ENCODE peak calls at places on chromosomes 16 and 17, in nine cellular contexts. Q is cardiac fibroblast; F is mucosa of descending colon; W is CD8-positive, alpha-beta memory T cell; Y is CD8-positive, alpha-beta T cell; J is kidney epithelial cell; Z is tibial nerve; A is cardiac muscle cell; C is ovary. O is an unnamed sample.

GRCh38 chr16:88478889-88479794 is 26.1 kb downstream of the ZFPM1 start:
- DNase-seq in Z (no peak), W (no peak), J (no peak), F (no peak), C (no peak), Q (no peak), A (peak), Y (no peak), O (no peak)

GRCh38 chr16:16150117-16150877 is 73.0 kb downstream of the ABCC6 start:
- DNase-seq in J (no peak), Z (no peak), Y (no peak), C (peak), Q (peak), F (peak), W (no peak), A (no peak), O (no peak)

GRCh38 chr17:2017274-2017941 is 7.7 kb downstream of the RTN4RL1 start:
- DNase-seq in F (no peak), Q (no peak), J (no peak), C (no peak), Y (no peak), Z (no peak), W (no peak), A (no peak), O (no peak)

GRCh38 chr17:48592592-48592991 is 987 bp downstream of the HOXB5 start:
- DNase-seq in W (no peak), Y (no peak), J (no peak), Z (no peak), Q (no peak), A (no peak), F (no peak), C (no peak), O (no peak)

GRCh38 chr17:80981062-80981902 is 10.4 kb upstream of the CHMP6 start:
- DNase-seq in C (no peak), Q (no peak), W (peak), Z (no peak), F (no peak), Y (peak), J (no peak), A (peak), O (no peak)

GRCh38 chr17:46995841-46996571 is 17.0 kb upstream of the RPRML start:
- DNase-seq in Z (no peak), Y (no peak), F (no peak), Q (peak), J (no peak), C (no peak), A (no peak), W (no peak), O (no peak)

GRCh38 chr16:59611556-59611955 is 877.4 kb upstream of the GOT2 start:
- DNase-seq in Q (no peak), C (no peak), A (no peak), Y (no peak), J (no peak), F (no peak), Z (no peak), W (no peak), O (no peak)

GRCh38 chr16:61579195-61579594 is 457.0 kb downstream of the CDH8 start:
- DNase-seq in J (no peak), W (no peak), Q (no peak), C (no peak), F (no peak), A (no peak), Z (no peak), Y (no peak), O (no peak)

GRCh38 chr17:57482657-57483056 is 226.3 kb downstream of the MSI2 start:
- DNase-seq in Y (no peak), F (no peak), W (no peak), C (no peak), J (no peak), Z (no peak), A (no peak), Q (no peak), O (no peak)

GRCh38 chr16:57299009-57299718 is 14.7 kb upstream of the PLLP start:
- DNase-seq in W (no peak), F (peak), Y (no peak), Z (no peak), A (no peak), Q (no peak), J (peak), C (no peak), O (peak)

GRCh38 chr17:72383053-72383847 is 262.4 kb downstream of the SOX9 start:
- DNase-seq in A (peak), Y (no peak), F (no peak), Z (no peak), C (no peak), W (no peak), Q (no peak), J (no peak), O (peak)

GRCh38 chr17:78390241-78391050 is 12.0 kb downstream of the PGS1 start:
- DNase-seq in C (no peak), W (no peak), F (peak), Y (no peak), A (no peak), Z (no peak), J (peak), Q (peak), O (peak)

GRCh38 chr16:22138482-22138881 is 23.8 kb upstream of the SDR42E2 start:
- DNase-seq in Q (no peak), A (no peak), Y (no peak), W (no peak), F (no peak), C (no peak), Z (no peak), J (no peak), O (no peak)

GRCh38 chr17:41147531-41148204 is 2.0 kb downstream of the KRTAP4-5 start:
- DNase-seq in C (no peak), Y (no peak), W (no peak), A (no peak), F (no peak), Q (no peak), J (no peak), Z (no peak), O (no peak)

GRCh38 chr17:81065500-81065899 is 30.5 kb downstream of the BAIAP2 start:
- DNase-seq in F (no peak), A (no peak), C (no peak), W (no peak), Z (no peak), J (no peak), Q (no peak), Y (no peak), O (no peak)

GRCh38 chr17:53722407-53722806 is 100.3 kb upstream of the KIF2B start:
- DNase-seq in J (peak), F (no peak), W (no peak), Y (no peak), A (no peak), Q (peak), C (no peak), Z (no peak), O (peak)

GRCh38 chr16:86665319-86665675 is 86.9 kb downstream of the FOXL1 start:
- DNase-seq in J (peak), F (no peak), Y (no peak), Q (peak), A (no peak), C (no peak), Z (no peak), W (no peak), O (no peak)

GRCh38 chr17:43907425-43907981 is at the start of gene MPP2:
- DNase-seq in Z (peak), F (peak), Q (peak), Y (peak), J (no peak), A (peak), W (peak), C (peak), O (peak)

GRCh38 chr16:47320546-47321315 is 140.1 kb downstream of the ITFG1 start:
- DNase-seq in Z (no peak), A (no peak), Q (no peak), Y (no peak), W (no peak), F (no peak), J (no peak), C (no peak), O (no peak)

GRCh38 chr16:82059161-82059982 is 24.3 kb downstream of the HSD17B2 start:
- DNase-seq in J (no peak), F (no peak), A (no peak), Z (no peak), Q (no peak), Y (no peak), W (no peak), C (no peak), O (no peak)

GRCh38 chr16:55817236-55817912 is 15.5 kb downstream of the CES1 start:
- DNase-seq in F (no peak), C (no peak), J (no peak), Q (no peak), W (no peak), Y (no peak), Z (no peak), A (no peak), O (peak)

GRCh38 chr17:72370819-72371218 is 250.0 kb downstream of the SOX9 start:
- DNase-seq in C (no peak), J (no peak), Q (peak), W (no peak), Z (no peak), F (no peak), Y (no peak), A (no peak), O (peak)

GRCh38 chr17:41734139-41734948 is at the start of gene HAP1:
- DNase-seq in F (no peak), A (peak), C (no peak), Z (no peak), Y (no peak), W (no peak), Q (peak), J (no peak), O (no peak)

GRCh38 chr17:81028506-81028858 is 6.5 kb upstream of the BAIAP2 start:
- DNase-seq in J (no peak), A (no peak), W (no peak), C (no peak), Q (no peak), F (no peak), Z (no peak), Y (no peak), O (no peak)

GRCh38 chr17:42107597-42108576 is 4.6 kb downstream of the DHX58 start:
- DNase-seq in C (no peak), Q (peak), W (peak), Y (peak), F (peak), Z (no peak), A (peak), J (no peak), O (no peak)

GRCh38 chr16:4936991-4937781 is at the start of gene PPL:
- DNase-seq in W (no peak), F (peak), A (peak), Z (peak), C (peak), J (no peak), Y (no peak), Q (peak), O (no peak)

GRCh38 chr16:11395008-11395948 is 50.0 kb downstream of the RMI2 start:
- DNase-seq in J (no peak), C (no peak), W (no peak), Z (no peak), Y (no peak), Q (no peak), F (no peak), A (no peak), O (no peak)

GRCh38 chr17:17783121-17783824 is 53.5 kb downstream of the SREBF1 start:
- DNase-seq in W (peak), F (peak), C (peak), Z (no peak), Q (peak), A (peak), J (no peak), Y (peak), O (no peak)

GRCh38 chr17:39194089-39194984 is 3.1 kb downstream of the CACNB1 start:
- DNase-seq in F (peak), J (no peak), C (no peak), Y (no peak), Z (no peak), W (no peak), A (peak), Q (peak), O (no peak)

GRCh38 chr17:1515640-1516402 is 591 bp downstream of the INPP5K start:
- DNase-seq in Q (peak), A (peak), Y (peak), F (peak), J (peak), W (peak), Z (no peak), C (no peak), O (peak)

GRCh38 chr17:28189667-28190066 is 129.3 kb upstream of the TMEM97 start:
- DNase-seq in Q (peak), A (no peak), C (no peak), J (no peak), Z (no peak), F (no peak), W (no peak), Y (no peak), O (no peak)

GRCh38 chr16:9901-10665 is 43.3 kb downstream of the POLR3K start:
- DNase-seq in C (peak), F (no peak), A (no peak), Z (no peak), W (no peak), Y (peak), J (no peak), Q (no peak), O (no peak)

GRCh38 chr17:10875984-10876555 is 38.2 kb upstream of the PIRT start:
- DNase-seq in Q (peak), Y (peak), F (peak), W (no peak), Z (no peak), J (no peak), C (peak), A (peak), O (peak)

GRCh38 chr16:48300391-48300856 is 53.1 kb upstream of the ABCC11 start:
- DNase-seq in W (no peak), A (no peak), F (no peak), J (no peak), C (no peak), Z (no peak), Q (peak), Y (no peak), O (no peak)

GRCh38 chr17:39401412-39402278 is at the start of gene FBXL20:
- DNase-seq in C (peak), F (peak), Z (peak), A (peak), Y (peak), Q (peak), J (peak), W (peak), O (peak)

GRCh38 chr17:72387969-72388368 is 267.1 kb downstream of the SOX9 start:
- DNase-seq in Q (no peak), Z (no peak), F (no peak), W (no peak), J (no peak), A (no peak), C (no peak), Y (no peak), O (no peak)

GRCh38 chr17:13182450-13182849 is 164.6 kb upstream of the ELAC2 start:
- DNase-seq in J (no peak), Z (no peak), F (peak), C (no peak), A (no peak), Y (no peak), Q (no peak), W (no peak), O (no peak)

GRCh38 chr16:68644715-68645493 is at the start of gene CDH3:
- DNase-seq in Q (no peak), Y (peak), J (no peak), W (peak), A (peak), Z (no peak), C (peak), F (peak), O (no peak)
- H3K4me3 ChIP-seq in Q (no peak), Y (peak), J (peak), W (no peak), A (peak), Z (peak), C (peak), F (no peak), O (peak)

GRCh38 chr16:84605339-84605848 is 12.5 kb downstream of the COTL1 start:
- DNase-seq in Q (no peak), F (no peak), Z (no peak), Y (no peak), C (no peak), J (no peak), W (no peak), A (no peak), O (no peak)

GRCh38 chr16:84604477-84605013 is 13.3 kb downstream of the COTL1 start:
- DNase-seq in Q (no peak), C (no peak), W (no peak), Z (no peak), Y (no peak), J (no peak), F (no peak), A (peak), O (no peak)

GRCh38 chr16:84606081-84606875 is 11.6 kb downstream of the COTL1 start:
- DNase-seq in Q (no peak), J (no peak), F (no peak), Y (peak), A (no peak), W (peak), C (no peak), Z (no peak), O (no peak)

GRCh38 chr16:84600343-84601229 is 17.3 kb downstream of the COTL1 start:
- DNase-seq in C (no peak), W (peak), Y (peak), F (no peak), J (no peak), A (no peak), Q (no peak), Z (no peak), O (peak)

DNA sequence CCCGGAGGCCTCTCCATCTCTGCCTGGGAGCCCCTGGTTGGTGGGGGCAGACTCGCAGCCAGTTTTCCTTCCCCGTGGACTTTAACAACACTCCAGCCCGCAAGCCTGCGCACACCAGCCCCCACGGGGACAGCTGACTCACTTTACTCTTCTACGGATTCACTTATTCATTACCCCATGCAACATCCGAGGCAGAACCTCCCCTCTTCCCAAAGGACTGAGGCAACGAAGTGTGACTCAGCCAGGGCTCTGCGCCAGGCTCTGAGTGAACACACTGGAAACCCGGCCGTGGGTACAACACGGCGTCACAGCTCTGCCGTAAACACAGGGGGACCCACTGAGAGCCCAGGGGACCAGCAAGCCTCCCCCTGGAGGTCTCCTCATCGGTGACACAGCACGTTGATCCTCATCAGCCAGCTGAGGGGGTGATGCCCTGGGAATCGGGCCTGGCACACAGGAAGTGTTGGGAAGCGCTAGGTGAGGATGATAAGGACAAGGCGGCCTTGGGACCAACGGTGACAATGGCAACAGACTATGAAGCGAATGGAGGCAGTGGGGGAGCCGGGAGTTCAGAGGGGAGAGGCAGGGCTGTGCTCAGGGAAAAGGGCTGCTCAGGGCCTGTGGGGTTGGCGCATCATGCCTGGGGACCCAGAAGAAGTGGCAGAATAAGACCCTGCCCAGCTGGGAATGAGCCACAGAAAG is 14.6 kb downstream of the COTL1 start:
- DNase-seq in F (peak), Z (peak), J (peak), W (no peak), Q (peak), A (no peak), Y (peak), C (peak), O (peak)
- H3K4me3 ChIP-seq in F (no peak), Z (no peak), J (no peak), W (peak), Q (no peak), A (no peak), Y (no peak), C (no peak), O (no peak)

DNA sequence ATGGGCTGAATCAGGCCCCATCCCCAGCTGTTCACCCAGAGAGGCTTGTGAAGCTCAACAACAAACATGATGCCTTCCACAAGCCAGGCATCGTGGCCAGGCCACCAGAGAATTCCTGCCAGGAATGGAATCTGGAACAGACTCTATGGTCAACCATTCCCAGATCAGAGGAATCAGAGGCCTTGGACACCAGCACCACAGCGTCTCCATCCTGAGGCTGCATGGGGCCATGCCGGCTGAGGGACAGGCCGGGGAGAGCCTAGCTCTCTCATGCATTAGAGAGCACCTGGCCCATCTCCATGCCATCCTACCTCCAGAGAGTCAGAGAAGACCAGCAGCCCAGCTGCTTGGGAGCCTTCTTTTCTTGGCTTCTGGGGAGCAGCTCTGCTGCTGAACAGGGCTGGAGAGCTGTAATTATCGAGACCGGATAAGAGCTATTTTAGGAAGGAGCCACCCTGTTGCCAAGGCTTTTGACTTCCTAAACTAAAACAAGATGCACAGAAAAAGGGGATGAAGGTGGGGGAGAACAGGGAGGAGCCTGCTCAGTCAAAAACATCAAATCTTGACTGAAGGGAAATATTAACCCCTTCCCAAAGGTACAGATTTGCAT is 24.5 kb upstream of the MTMR4 start:
- DNase-seq in Z (no peak), Y (no peak), F (no peak), Q (peak), W (no peak), C (no peak), A (peak), J (no peak), O (no peak)
- H3K4me3 ChIP-seq in Z (no peak), Y (no peak), F (no peak), Q (no peak), W (no peak), C (no peak), A (no peak), J (no peak), O (no peak)

DNA sequence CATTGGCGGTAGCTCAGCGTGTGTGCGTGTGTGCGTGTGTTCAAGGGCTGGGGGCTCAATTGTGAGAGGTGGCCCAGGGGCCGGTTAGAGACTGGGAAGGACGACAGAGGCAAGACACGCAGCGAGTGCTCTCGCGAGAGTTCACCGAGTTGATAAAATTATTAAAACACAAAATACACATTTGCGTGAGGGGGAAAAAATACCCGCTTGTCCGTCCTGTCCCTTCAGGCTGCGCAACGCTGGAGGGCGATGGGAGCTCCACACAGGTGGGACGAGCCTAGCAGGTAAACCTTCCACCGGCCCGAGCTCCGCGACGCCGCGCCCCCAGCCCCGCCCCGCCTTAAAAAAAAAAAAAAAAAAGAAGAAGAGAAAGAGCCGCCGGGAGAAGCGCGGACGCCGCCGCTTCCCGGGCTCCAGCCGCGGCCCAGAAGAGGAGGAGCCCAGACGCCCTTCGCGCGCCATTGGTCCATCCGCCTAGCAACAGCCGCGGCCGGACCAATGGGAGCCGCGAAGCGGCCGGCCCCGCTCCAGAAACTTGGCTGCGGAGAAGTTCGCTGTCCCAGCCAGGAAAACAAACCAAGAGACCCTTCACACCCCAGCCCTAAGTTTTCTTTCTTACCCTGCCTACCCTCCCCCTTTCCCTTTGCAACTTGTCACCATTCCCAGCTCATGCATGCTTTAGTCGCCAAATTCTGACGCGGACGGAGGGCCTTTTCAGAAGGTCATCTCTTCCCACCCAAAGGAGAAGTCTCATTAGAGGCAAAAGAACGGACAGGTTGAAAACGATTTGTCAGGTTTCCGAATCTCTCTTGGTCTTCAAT is 169.9 kb upstream of the MAF start:
- DNase-seq in J (peak), Y (peak), A (peak), C (peak), W (peak), F (peak), Z (peak), Q (peak), O (peak)
- H3K4me3 ChIP-seq in J (peak), Y (peak), A (peak), C (peak), W (peak), F (peak), Z (peak), Q (peak), O (peak)